ENCODE peak calls at places on chromosomes 6 and 20, in ten cellular contexts. One of them, this sample, is unnamed.

GRCh38 chr6:72461144-72461543 is 160.7 kb upstream of the KCNQ5 start:
- DNase-seq in globus pallidus: no peak
- DNase-seq in MV-4-11: no peak
- DNase-seq in tibial nerve: no peak
- DNase-seq in aorta: no peak
- DNase-seq in iPS-NIHi11: no peak
- DNase-seq in fibroblast of the conjunctiva: peak
- DNase-seq in AG20443: peak
- DNase-seq in occipital lobe: no peak
- DNase-seq in pons: no peak
- DNase-seq in this sample: no peak

GRCh38 chr20:3010985-3011723 is 32.3 kb upstream of the GNRH2 start:
- DNase-seq in globus pallidus: no peak
- DNase-seq in MV-4-11: no peak
- DNase-seq in tibial nerve: no peak
- DNase-seq in aorta: no peak
- DNase-seq in iPS-NIHi11: no peak
- DNase-seq in fibroblast of the conjunctiva: no peak
- DNase-seq in AG20443: peak
- DNase-seq in occipital lobe: no peak
- DNase-seq in pons: no peak
- DNase-seq in this sample: no peak

GRCh38 chr20:40641212-40641611 is 47.8 kb downstream of the MAFB start:
- DNase-seq in globus pallidus: no peak
- DNase-seq in MV-4-11: peak
- DNase-seq in tibial nerve: no peak
- DNase-seq in aorta: no peak
- DNase-seq in iPS-NIHi11: no peak
- DNase-seq in fibroblast of the conjunctiva: no peak
- DNase-seq in AG20443: no peak
- DNase-seq in occipital lobe: no peak
- DNase-seq in pons: no peak
- DNase-seq in this sample: no peak

GRCh38 chr20:43942661-43943285 is 28.1 kb downstream of the TOX2 start:
- DNase-seq in globus pallidus: no peak
- DNase-seq in MV-4-11: peak
- DNase-seq in tibial nerve: no peak
- DNase-seq in aorta: no peak
- DNase-seq in iPS-NIHi11: no peak
- DNase-seq in fibroblast of the conjunctiva: peak
- DNase-seq in AG20443: peak
- DNase-seq in occipital lobe: no peak
- DNase-seq in pons: no peak
- DNase-seq in this sample: no peak

GRCh38 chr20:23257848-23258746 is 92.5 kb upstream of the NXT1 start:
- DNase-seq in globus pallidus: no peak
- DNase-seq in MV-4-11: peak
- DNase-seq in tibial nerve: no peak
- DNase-seq in aorta: no peak
- DNase-seq in iPS-NIHi11: no peak
- DNase-seq in fibroblast of the conjunctiva: peak
- DNase-seq in AG20443: peak
- DNase-seq in occipital lobe: no peak
- DNase-seq in pons: no peak
- DNase-seq in this sample: no peak

GRCh38 chr6:27873101-27874030 is 38.8 kb downstream of the OR2B2 start:
- DNase-seq in globus pallidus: no peak
- DNase-seq in MV-4-11: peak
- DNase-seq in tibial nerve: no peak
- DNase-seq in aorta: peak
- DNase-seq in iPS-NIHi11: no peak
- DNase-seq in fibroblast of the conjunctiva: peak
- DNase-seq in AG20443: peak
- DNase-seq in occipital lobe: no peak
- DNase-seq in pons: peak
- DNase-seq in this sample: peak

GRCh38 chr20:23365390-23366165 is 3.6 kb downstream of the GZF1 start:
- DNase-seq in globus pallidus: no peak
- DNase-seq in MV-4-11: no peak
- DNase-seq in tibial nerve: no peak
- DNase-seq in aorta: no peak
- DNase-seq in iPS-NIHi11: peak
- DNase-seq in fibroblast of the conjunctiva: no peak
- DNase-seq in AG20443: no peak
- DNase-seq in occipital lobe: no peak
- DNase-seq in pons: no peak
- DNase-seq in this sample: no peak

GRCh38 chr6:12060780-12061619 is 48.9 kb downstream of the HIVEP1 start:
- DNase-seq in globus pallidus: peak
- DNase-seq in MV-4-11: peak
- DNase-seq in tibial nerve: no peak
- DNase-seq in aorta: peak
- DNase-seq in iPS-NIHi11: peak
- DNase-seq in fibroblast of the conjunctiva: no peak
- DNase-seq in AG20443: no peak
- DNase-seq in occipital lobe: peak
- DNase-seq in pons: peak
- DNase-seq in this sample: peak

GRCh38 chr6:28393912-28394662 is 5.5 kb downstream of the ZSCAN12 start:
- DNase-seq in globus pallidus: no peak
- DNase-seq in MV-4-11: no peak
- DNase-seq in tibial nerve: no peak
- DNase-seq in aorta: no peak
- DNase-seq in iPS-NIHi11: no peak
- DNase-seq in fibroblast of the conjunctiva: no peak
- DNase-seq in AG20443: peak
- DNase-seq in occipital lobe: no peak
- DNase-seq in pons: no peak
- DNase-seq in this sample: no peak

GRCh38 chr6:87731818-87732661 is 30.0 kb upstream of the AKIRIN2 start:
- DNase-seq in globus pallidus: peak
- DNase-seq in MV-4-11: peak
- DNase-seq in tibial nerve: peak
- DNase-seq in aorta: peak
- DNase-seq in iPS-NIHi11: peak
- DNase-seq in fibroblast of the conjunctiva: peak
- DNase-seq in AG20443: peak
- DNase-seq in occipital lobe: no peak
- DNase-seq in pons: peak
- DNase-seq in this sample: no peak

GRCh38 chr20:37365760-37366638 is 20.1 kb downstream of the SRC start:
- DNase-seq in globus pallidus: no peak
- DNase-seq in MV-4-11: peak
- DNase-seq in tibial nerve: no peak
- DNase-seq in aorta: no peak
- DNase-seq in iPS-NIHi11: no peak
- DNase-seq in fibroblast of the conjunctiva: no peak
- DNase-seq in AG20443: no peak
- DNase-seq in occipital lobe: no peak
- DNase-seq in pons: peak
- DNase-seq in this sample: no peak

GRCh38 chr6:163814494-163815364 is 400.2 kb downstream of the QKI start:
- DNase-seq in globus pallidus: no peak
- DNase-seq in MV-4-11: peak
- DNase-seq in tibial nerve: no peak
- DNase-seq in aorta: no peak
- DNase-seq in iPS-NIHi11: no peak
- DNase-seq in fibroblast of the conjunctiva: peak
- DNase-seq in AG20443: peak
- DNase-seq in occipital lobe: no peak
- DNase-seq in pons: no peak
- DNase-seq in this sample: no peak

GRCh38 chr20:17358854-17359253 is 132.0 kb downstream of the PCSK2 start:
- DNase-seq in globus pallidus: no peak
- DNase-seq in MV-4-11: no peak
- DNase-seq in tibial nerve: no peak
- DNase-seq in aorta: no peak
- DNase-seq in iPS-NIHi11: no peak
- DNase-seq in fibroblast of the conjunctiva: no peak
- DNase-seq in AG20443: no peak
- DNase-seq in occipital lobe: no peak
- DNase-seq in pons: no peak
- DNase-seq in this sample: no peak

GRCh38 chr6:157551041-157551832 is 170.2 kb downstream of the ZDHHC14 start:
- DNase-seq in globus pallidus: no peak
- DNase-seq in MV-4-11: no peak
- DNase-seq in tibial nerve: no peak
- DNase-seq in aorta: no peak
- DNase-seq in iPS-NIHi11: no peak
- DNase-seq in fibroblast of the conjunctiva: no peak
- DNase-seq in AG20443: peak
- DNase-seq in occipital lobe: no peak
- DNase-seq in pons: no peak
- DNase-seq in this sample: no peak

GRCh38 chr6:40395066-40395697 is 192.0 kb downstream of the LRFN2 start:
- DNase-seq in globus pallidus: no peak
- DNase-seq in MV-4-11: no peak
- DNase-seq in tibial nerve: no peak
- DNase-seq in aorta: no peak
- DNase-seq in iPS-NIHi11: no peak
- DNase-seq in fibroblast of the conjunctiva: no peak
- DNase-seq in AG20443: peak
- DNase-seq in occipital lobe: no peak
- DNase-seq in pons: no peak
- DNase-seq in this sample: no peak

GRCh38 chr6:15036690-15037245 is 209.1 kb upstream of the JARID2 start:
- DNase-seq in globus pallidus: peak
- DNase-seq in MV-4-11: peak
- DNase-seq in tibial nerve: peak
- DNase-seq in aorta: no peak
- DNase-seq in iPS-NIHi11: no peak
- DNase-seq in fibroblast of the conjunctiva: no peak
- DNase-seq in AG20443: no peak
- DNase-seq in occipital lobe: peak
- DNase-seq in pons: peak
- DNase-seq in this sample: peak

GRCh38 chr6:15207923-15208322 is 37.9 kb upstream of the JARID2 start:
- DNase-seq in globus pallidus: no peak
- DNase-seq in MV-4-11: peak
- DNase-seq in tibial nerve: no peak
- DNase-seq in aorta: no peak
- DNase-seq in iPS-NIHi11: peak
- DNase-seq in fibroblast of the conjunctiva: no peak
- DNase-seq in AG20443: peak
- DNase-seq in occipital lobe: no peak
- DNase-seq in pons: no peak
- DNase-seq in this sample: no peak

GRCh38 chr20:49891486-49891885 is 23.8 kb downstream of the SPATA2 start:
- DNase-seq in globus pallidus: no peak
- DNase-seq in MV-4-11: no peak
- DNase-seq in tibial nerve: no peak
- DNase-seq in aorta: no peak
- DNase-seq in iPS-NIHi11: no peak
- DNase-seq in fibroblast of the conjunctiva: no peak
- DNase-seq in AG20443: no peak
- DNase-seq in occipital lobe: no peak
- DNase-seq in pons: no peak
- DNase-seq in this sample: no peak

GRCh38 chr6:36387440-36388303 is at the start of gene ETV7:
- DNase-seq in globus pallidus: no peak
- DNase-seq in MV-4-11: no peak
- DNase-seq in tibial nerve: no peak
- DNase-seq in aorta: peak
- DNase-seq in iPS-NIHi11: peak
- DNase-seq in fibroblast of the conjunctiva: no peak
- DNase-seq in AG20443: peak
- DNase-seq in occipital lobe: no peak
- DNase-seq in pons: no peak
- DNase-seq in this sample: no peak

GRCh38 chr6:149233056-149233715 is 84.3 kb upstream of the TAB2 start:
- DNase-seq in globus pallidus: no peak
- DNase-seq in MV-4-11: no peak
- DNase-seq in tibial nerve: no peak
- DNase-seq in aorta: no peak
- DNase-seq in iPS-NIHi11: peak
- DNase-seq in fibroblast of the conjunctiva: peak
- DNase-seq in AG20443: peak
- DNase-seq in occipital lobe: no peak
- DNase-seq in pons: no peak
- DNase-seq in this sample: no peak

GRCh38 chr20:63661108-63661507 is 3.0 kb downstream of the RTEL1 start:
- DNase-seq in globus pallidus: no peak
- DNase-seq in MV-4-11: no peak
- DNase-seq in tibial nerve: no peak
- DNase-seq in aorta: no peak
- DNase-seq in iPS-NIHi11: no peak
- DNase-seq in fibroblast of the conjunctiva: no peak
- DNase-seq in AG20443: no peak
- DNase-seq in occipital lobe: no peak
- DNase-seq in pons: no peak
- DNase-seq in this sample: no peak

GRCh38 chr6:45626087-45626891 is 248.6 kb upstream of the SUPT3H start:
- DNase-seq in globus pallidus: no peak
- DNase-seq in MV-4-11: peak
- DNase-seq in tibial nerve: no peak
- DNase-seq in aorta: no peak
- DNase-seq in iPS-NIHi11: no peak
- DNase-seq in fibroblast of the conjunctiva: peak
- DNase-seq in AG20443: peak
- DNase-seq in occipital lobe: no peak
- DNase-seq in pons: no peak
- DNase-seq in this sample: no peak

GRCh38 chr6:39377530-39377929 is 55.0 kb upstream of the KCNK16 start:
- DNase-seq in globus pallidus: peak
- DNase-seq in MV-4-11: no peak
- DNase-seq in tibial nerve: peak
- DNase-seq in aorta: no peak
- DNase-seq in iPS-NIHi11: peak
- DNase-seq in fibroblast of the conjunctiva: peak
- DNase-seq in AG20443: peak
- DNase-seq in occipital lobe: peak
- DNase-seq in pons: peak
- DNase-seq in this sample: peak

GRCh38 chr20:15596220-15596875 is 976.9 kb downstream of the KIF16B start:
- DNase-seq in globus pallidus: no peak
- DNase-seq in MV-4-11: no peak
- DNase-seq in tibial nerve: no peak
- DNase-seq in aorta: no peak
- DNase-seq in iPS-NIHi11: no peak
- DNase-seq in fibroblast of the conjunctiva: no peak
- DNase-seq in AG20443: no peak
- DNase-seq in occipital lobe: no peak
- DNase-seq in pons: no peak
- DNase-seq in this sample: no peak

GRCh38 chr6:107173779-107174178 is 58.5 kb upstream of the BEND3 start:
- DNase-seq in globus pallidus: no peak
- DNase-seq in MV-4-11: no peak
- DNase-seq in tibial nerve: no peak
- DNase-seq in aorta: no peak
- DNase-seq in iPS-NIHi11: no peak
- DNase-seq in fibroblast of the conjunctiva: no peak
- DNase-seq in AG20443: no peak
- DNase-seq in occipital lobe: no peak
- DNase-seq in pons: no peak
- DNase-seq in this sample: no peak

GRCh38 chr20:64062276-64062595 is 762 bp upstream of the TCEA2 start:
- DNase-seq in globus pallidus: peak
- DNase-seq in MV-4-11: no peak
- DNase-seq in tibial nerve: no peak
- DNase-seq in aorta: no peak
- DNase-seq in iPS-NIHi11: no peak
- DNase-seq in fibroblast of the conjunctiva: no peak
- DNase-seq in AG20443: no peak
- DNase-seq in occipital lobe: peak
- DNase-seq in pons: peak
- DNase-seq in this sample: no peak

GRCh38 chr20:51372176-51372803 is 170.2 kb downstream of the NFATC2 start:
- DNase-seq in globus pallidus: peak
- DNase-seq in MV-4-11: peak
- DNase-seq in tibial nerve: peak
- DNase-seq in aorta: peak
- DNase-seq in iPS-NIHi11: peak
- DNase-seq in fibroblast of the conjunctiva: peak
- DNase-seq in AG20443: peak
- DNase-seq in occipital lobe: peak
- DNase-seq in pons: peak
- DNase-seq in this sample: peak

GRCh38 chr6:75993236-75994162 is 79.0 kb downstream of the IMPG1 start:
- DNase-seq in globus pallidus: no peak
- DNase-seq in MV-4-11: no peak
- DNase-seq in tibial nerve: no peak
- DNase-seq in aorta: no peak
- DNase-seq in iPS-NIHi11: peak
- DNase-seq in fibroblast of the conjunctiva: no peak
- DNase-seq in AG20443: no peak
- DNase-seq in occipital lobe: no peak
- DNase-seq in pons: no peak
- DNase-seq in this sample: no peak